ENCODE peak calls at places on chromosomes 6 and 20, in eight cellular contexts. One of them, this sample, is unnamed.

GRCh38 chr6:127716425-127716930 is 139.5 kb downstream of the C6orf58 start:
- DNase-seq in heart right ventricle: no peak
- DNase-seq in AG09309: no peak
- DNase-seq in fibroblast of pulmonary artery: no peak
- DNase-seq in CD8-positive, alpha-beta T cell: no peak
- DNase-seq in lung: no peak
- DNase-seq in AG10803: no peak
- DNase-seq in heart left ventricle: no peak
- DNase-seq in this sample: no peak

GRCh38 chr20:10178091-10178490 is 40.5 kb upstream of the SNAP25 start:
- DNase-seq in heart right ventricle: no peak
- DNase-seq in AG09309: no peak
- DNase-seq in fibroblast of pulmonary artery: no peak
- DNase-seq in CD8-positive, alpha-beta T cell: no peak
- DNase-seq in lung: no peak
- DNase-seq in AG10803: no peak
- DNase-seq in heart left ventricle: no peak
- DNase-seq in this sample: no peak

GRCh38 chr20:20520776-20521175 is 152.9 kb downstream of the INSM1 start:
- DNase-seq in heart right ventricle: no peak
- DNase-seq in AG09309: peak
- DNase-seq in fibroblast of pulmonary artery: peak
- DNase-seq in CD8-positive, alpha-beta T cell: no peak
- DNase-seq in lung: no peak
- DNase-seq in AG10803: peak
- DNase-seq in heart left ventricle: no peak
- DNase-seq in this sample: peak

GRCh38 chr6:162728177-162728571 is 400 bp downstream of the PACRG start:
- DNase-seq in heart right ventricle: no peak
- DNase-seq in AG09309: no peak
- DNase-seq in fibroblast of pulmonary artery: no peak
- DNase-seq in CD8-positive, alpha-beta T cell: peak
- DNase-seq in lung: no peak
- DNase-seq in AG10803: no peak
- DNase-seq in heart left ventricle: no peak
- DNase-seq in this sample: no peak

GRCh38 chr6:169723991-169724553 is at the start of gene PHF10:
- DNase-seq in heart right ventricle: peak
- DNase-seq in AG09309: no peak
- DNase-seq in fibroblast of pulmonary artery: peak
- DNase-seq in CD8-positive, alpha-beta T cell: peak
- DNase-seq in lung: no peak
- DNase-seq in AG10803: peak
- DNase-seq in heart left ventricle: peak
- DNase-seq in this sample: no peak

GRCh38 chr6:107153061-107153460 is 37.7 kb upstream of the BEND3 start:
- DNase-seq in heart right ventricle: no peak
- DNase-seq in AG09309: peak
- DNase-seq in fibroblast of pulmonary artery: no peak
- DNase-seq in CD8-positive, alpha-beta T cell: no peak
- DNase-seq in lung: no peak
- DNase-seq in AG10803: no peak
- DNase-seq in heart left ventricle: no peak
- DNase-seq in this sample: no peak

GRCh38 chr20:49347156-49347555 is 69.3 kb upstream of the ZNFX1 start:
- DNase-seq in heart right ventricle: no peak
- DNase-seq in AG09309: no peak
- DNase-seq in fibroblast of pulmonary artery: no peak
- DNase-seq in CD8-positive, alpha-beta T cell: no peak
- DNase-seq in lung: no peak
- DNase-seq in AG10803: no peak
- DNase-seq in heart left ventricle: no peak
- DNase-seq in this sample: no peak

GRCh38 chr6:52399511-52400315 is 20.4 kb upstream of the EFHC1 start:
- DNase-seq in heart right ventricle: peak
- DNase-seq in AG09309: no peak
- DNase-seq in fibroblast of pulmonary artery: peak
- DNase-seq in CD8-positive, alpha-beta T cell: peak
- DNase-seq in lung: no peak
- DNase-seq in AG10803: peak
- DNase-seq in heart left ventricle: no peak
- DNase-seq in this sample: no peak

GRCh38 chr6:16762265-16762546 is 946 bp upstream of the ATXN1 start:
- DNase-seq in heart right ventricle: no peak
- DNase-seq in AG09309: no peak
- DNase-seq in fibroblast of pulmonary artery: no peak
- DNase-seq in CD8-positive, alpha-beta T cell: no peak
- DNase-seq in lung: no peak
- DNase-seq in AG10803: no peak
- DNase-seq in heart left ventricle: no peak
- DNase-seq in this sample: no peak

DNA sequence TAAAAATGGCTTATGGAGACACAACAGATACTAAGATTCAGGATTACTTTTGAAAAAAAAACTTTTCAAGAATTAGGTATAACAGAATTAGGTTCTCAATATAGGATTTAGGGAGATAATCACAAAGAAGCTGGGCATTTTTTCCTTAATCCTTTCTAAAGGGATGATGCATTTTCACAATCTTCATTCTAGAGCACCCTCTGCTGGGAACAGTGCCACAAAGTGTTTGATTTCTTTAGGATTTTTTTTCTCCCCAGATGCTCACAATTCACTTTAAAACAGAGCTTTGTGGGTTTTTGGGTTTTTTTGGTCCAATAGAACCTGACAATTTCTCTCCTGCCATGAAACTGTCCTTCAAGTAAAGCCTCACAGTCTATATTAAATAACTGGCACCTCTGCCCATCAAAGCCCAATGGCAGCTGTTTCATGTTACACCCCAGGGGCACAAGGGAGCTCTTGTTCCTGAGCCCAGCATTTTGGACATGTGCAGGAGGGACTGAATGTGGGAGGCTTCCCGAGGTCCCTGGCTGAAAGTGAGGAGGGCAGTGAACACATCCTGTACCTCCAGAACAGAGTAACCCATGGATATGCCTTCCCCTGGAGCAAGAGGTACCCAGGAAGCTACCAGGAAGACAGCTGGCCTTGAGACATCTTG is 39.7 kb downstream of the PREP start:
- DNase-seq in heart right ventricle: no peak
- DNase-seq in AG09309: no peak
- DNase-seq in fibroblast of pulmonary artery: peak
- DNase-seq in CD8-positive, alpha-beta T cell: no peak
- DNase-seq in lung: no peak
- DNase-seq in AG10803: peak
- DNase-seq in heart left ventricle: no peak
- DNase-seq in this sample: no peak
- TF ChIP-seq CTCF in heart right ventricle: peak
- TF ChIP-seq CTCF in AG09309: peak
- TF ChIP-seq CTCF in fibroblast of pulmonary artery: peak
- TF ChIP-seq CTCF in CD8-positive, alpha-beta T cell: no peak
- TF ChIP-seq CTCF in lung: no peak
- TF ChIP-seq CTCF in AG10803: peak
- TF ChIP-seq CTCF in heart left ventricle: peak
- TF ChIP-seq CTCF in this sample: peak

GRCh38 chr6:25086500-25087091 is 150.8 kb upstream of the RIPOR2 start:
- DNase-seq in heart right ventricle: no peak
- DNase-seq in AG09309: no peak
- DNase-seq in fibroblast of pulmonary artery: no peak
- DNase-seq in CD8-positive, alpha-beta T cell: no peak
- DNase-seq in lung: no peak
- DNase-seq in AG10803: no peak
- DNase-seq in heart left ventricle: no peak
- DNase-seq in this sample: no peak

GRCh38 chr6:25088513-25088912 is 152.8 kb upstream of the RIPOR2 start:
- DNase-seq in heart right ventricle: no peak
- DNase-seq in AG09309: no peak
- DNase-seq in fibroblast of pulmonary artery: peak
- DNase-seq in CD8-positive, alpha-beta T cell: no peak
- DNase-seq in lung: no peak
- DNase-seq in AG10803: peak
- DNase-seq in heart left ventricle: no peak
- DNase-seq in this sample: no peak

GRCh38 chr6:25084508-25084833 is 148.7 kb upstream of the RIPOR2 start:
- DNase-seq in heart right ventricle: no peak
- DNase-seq in AG09309: no peak
- DNase-seq in fibroblast of pulmonary artery: no peak
- DNase-seq in CD8-positive, alpha-beta T cell: no peak
- DNase-seq in lung: no peak
- DNase-seq in AG10803: no peak
- DNase-seq in heart left ventricle: no peak
- DNase-seq in this sample: no peak

GRCh38 chr6:25085761-25086160 is 150.0 kb upstream of the RIPOR2 start:
- DNase-seq in heart right ventricle: peak
- DNase-seq in AG09309: no peak
- DNase-seq in fibroblast of pulmonary artery: peak
- DNase-seq in CD8-positive, alpha-beta T cell: no peak
- DNase-seq in lung: no peak
- DNase-seq in AG10803: no peak
- DNase-seq in heart left ventricle: peak
- DNase-seq in this sample: no peak

GRCh38 chr6:25083784-25084507 is 148.2 kb upstream of the RIPOR2 start:
- DNase-seq in heart right ventricle: no peak
- DNase-seq in AG09309: no peak
- DNase-seq in fibroblast of pulmonary artery: no peak
- DNase-seq in CD8-positive, alpha-beta T cell: no peak
- DNase-seq in lung: no peak
- DNase-seq in AG10803: no peak
- DNase-seq in heart left ventricle: no peak
- DNase-seq in this sample: no peak
- H3K4me3 ChIP-seq in heart right ventricle: no peak
- H3K4me3 ChIP-seq in AG09309: no peak
- H3K4me3 ChIP-seq in fibroblast of pulmonary artery: no peak
- H3K4me3 ChIP-seq in CD8-positive, alpha-beta T cell: no peak
- H3K4me3 ChIP-seq in lung: no peak
- H3K4me3 ChIP-seq in AG10803: no peak
- H3K4me3 ChIP-seq in heart left ventricle: no peak
- H3K4me3 ChIP-seq in this sample: no peak

DNA sequence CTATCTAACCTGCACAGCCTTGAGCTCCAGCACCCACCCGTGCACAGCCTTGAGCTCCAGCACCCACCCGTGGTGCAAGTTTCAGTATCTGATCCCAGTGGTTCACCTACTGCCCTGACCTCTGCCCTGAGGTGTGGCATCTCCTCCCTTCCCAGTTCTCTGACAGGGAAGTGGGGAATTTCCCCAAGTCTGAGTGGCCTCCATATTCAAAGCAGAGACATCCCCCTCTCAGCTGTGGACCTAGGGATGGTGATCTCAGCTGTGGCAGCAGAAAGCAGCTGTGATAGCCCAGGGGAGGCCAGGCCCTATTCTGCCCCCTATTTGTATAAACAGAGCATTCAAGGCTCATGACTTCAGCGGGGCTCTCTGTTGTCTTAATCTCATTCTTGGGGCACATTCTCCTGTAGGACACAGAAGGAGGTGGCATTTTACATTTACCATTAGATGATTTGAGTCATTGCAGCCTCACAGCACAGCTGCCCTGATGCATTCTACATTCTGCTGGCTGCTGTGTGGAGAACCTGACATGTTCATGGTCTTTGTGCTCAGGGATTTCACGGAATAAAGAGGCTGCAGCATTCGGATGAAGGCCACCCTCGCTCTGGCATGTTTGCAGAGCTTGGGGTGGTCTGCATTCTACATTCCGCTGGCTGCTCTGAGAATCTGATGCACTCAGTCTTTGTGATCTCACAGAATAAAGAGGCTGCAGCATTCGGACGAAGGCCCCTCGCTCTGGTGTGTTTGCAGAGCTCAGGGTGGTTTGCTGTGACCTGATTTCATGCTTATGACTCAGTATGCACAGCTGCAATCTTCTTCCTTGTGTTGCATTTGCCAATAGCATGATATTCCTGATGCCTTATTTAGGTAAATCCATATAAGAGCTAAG is 16.9 kb downstream of the GPR31 start:
- DNase-seq in heart right ventricle: no peak
- DNase-seq in AG09309: no peak
- DNase-seq in fibroblast of pulmonary artery: no peak
- DNase-seq in CD8-positive, alpha-beta T cell: no peak
- DNase-seq in lung: no peak
- DNase-seq in AG10803: no peak
- DNase-seq in heart left ventricle: no peak
- DNase-seq in this sample: no peak
- TF ChIP-seq CTCF in heart right ventricle: no peak
- TF ChIP-seq CTCF in AG09309: no peak
- TF ChIP-seq CTCF in fibroblast of pulmonary artery: no peak
- TF ChIP-seq CTCF in CD8-positive, alpha-beta T cell: no peak
- TF ChIP-seq CTCF in lung: no peak
- TF ChIP-seq CTCF in AG10803: no peak
- TF ChIP-seq CTCF in heart left ventricle: no peak
- TF ChIP-seq CTCF in this sample: no peak

GRCh38 chr6:144341831-144342527 is 56.8 kb downstream of the UTRN start:
- DNase-seq in heart right ventricle: no peak
- DNase-seq in AG09309: no peak
- DNase-seq in fibroblast of pulmonary artery: no peak
- DNase-seq in CD8-positive, alpha-beta T cell: no peak
- DNase-seq in lung: no peak
- DNase-seq in AG10803: no peak
- DNase-seq in heart left ventricle: no peak
- DNase-seq in this sample: no peak

GRCh38 chr6:144344651-144345050 is 59.5 kb downstream of the UTRN start:
- DNase-seq in heart right ventricle: no peak
- DNase-seq in AG09309: no peak
- DNase-seq in fibroblast of pulmonary artery: no peak
- DNase-seq in CD8-positive, alpha-beta T cell: no peak
- DNase-seq in lung: no peak
- DNase-seq in AG10803: no peak
- DNase-seq in heart left ventricle: no peak
- DNase-seq in this sample: no peak

GRCh38 chr6:144346719-144347446 is 61.7 kb downstream of the UTRN start:
- DNase-seq in heart right ventricle: peak
- DNase-seq in AG09309: no peak
- DNase-seq in fibroblast of pulmonary artery: peak
- DNase-seq in CD8-positive, alpha-beta T cell: no peak
- DNase-seq in lung: no peak
- DNase-seq in AG10803: peak
- DNase-seq in heart left ventricle: no peak
- DNase-seq in this sample: no peak

GRCh38 chr6:144345451-144345850 is 60.3 kb downstream of the UTRN start:
- DNase-seq in heart right ventricle: no peak
- DNase-seq in AG09309: no peak
- DNase-seq in fibroblast of pulmonary artery: no peak
- DNase-seq in CD8-positive, alpha-beta T cell: no peak
- DNase-seq in lung: no peak
- DNase-seq in AG10803: no peak
- DNase-seq in heart left ventricle: no peak
- DNase-seq in this sample: no peak

DNA sequence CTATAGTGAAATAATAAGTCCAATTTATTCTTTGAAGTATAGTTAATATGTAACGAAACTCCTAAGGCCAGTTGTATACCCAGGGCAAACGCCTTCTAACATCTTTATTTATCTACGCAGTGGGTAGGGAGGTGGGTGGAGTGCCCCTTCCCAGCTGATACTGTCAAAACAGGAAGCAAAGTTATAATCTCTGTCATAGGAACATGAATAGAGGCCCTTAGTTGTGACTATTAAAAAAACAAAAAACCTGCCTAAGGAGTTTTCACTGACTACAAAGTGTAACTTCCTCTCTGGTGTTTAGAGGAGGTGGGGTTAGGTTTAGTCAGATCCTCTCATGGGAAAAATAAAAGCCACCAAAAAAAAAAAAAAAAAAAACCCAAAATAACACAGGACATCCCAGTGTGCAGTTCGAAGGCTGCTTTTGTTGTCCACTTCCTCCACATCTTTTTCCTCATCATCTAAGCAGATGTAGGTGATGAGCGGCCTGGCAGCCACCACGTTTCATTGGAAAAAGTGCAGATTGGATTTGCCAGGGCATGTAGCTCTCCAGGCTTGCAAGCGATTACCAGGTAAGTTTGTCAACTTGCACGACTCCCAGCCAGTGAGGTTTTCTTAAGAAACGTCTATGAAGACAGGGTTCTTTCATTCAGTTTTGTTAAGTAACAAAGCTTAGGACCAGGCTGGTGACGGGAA is 58.7 kb downstream of the UTRN start:
- DNase-seq in heart right ventricle: peak
- DNase-seq in AG09309: no peak
- DNase-seq in fibroblast of pulmonary artery: peak
- DNase-seq in CD8-positive, alpha-beta T cell: peak
- DNase-seq in lung: no peak
- DNase-seq in AG10803: no peak
- DNase-seq in heart left ventricle: peak
- DNase-seq in this sample: no peak
- H3K4me3 ChIP-seq in heart right ventricle: peak
- H3K4me3 ChIP-seq in AG09309: no peak
- H3K4me3 ChIP-seq in fibroblast of pulmonary artery: no peak
- H3K4me3 ChIP-seq in CD8-positive, alpha-beta T cell: peak
- H3K4me3 ChIP-seq in lung: no peak
- H3K4me3 ChIP-seq in AG10803: no peak
- H3K4me3 ChIP-seq in heart left ventricle: no peak
- H3K4me3 ChIP-seq in this sample: no peak